ENCODE peak calls at places on chromosomes 7 and 10, in nine cellular contexts. One of them, this sample, is unnamed.

GRCh38 chr7:139482662-139483466 is 609 bp downstream of the KLRG2 start:
- DNase-seq in uterus: no peak
- DNase-seq in ascending aorta: no peak
- DNase-seq in OCI-LY7: no peak
- DNase-seq in Panc1: no peak
- DNase-seq in Peyer's patch: no peak
- DNase-seq in AG04450: no peak
- DNase-seq in upper lobe of right lung: peak
- DNase-seq in effector memory CD4-positive, alpha-beta T cell: no peak
- DNase-seq in this sample: no peak

GRCh38 chr10:22410394-22410793 is 65.1 kb downstream of the SPAG6 start:
- DNase-seq in uterus: no peak
- DNase-seq in ascending aorta: no peak
- DNase-seq in OCI-LY7: no peak
- DNase-seq in Panc1: no peak
- DNase-seq in Peyer's patch: no peak
- DNase-seq in AG04450: no peak
- DNase-seq in upper lobe of right lung: no peak
- DNase-seq in effector memory CD4-positive, alpha-beta T cell: no peak
- DNase-seq in this sample: no peak

GRCh38 chr7:138477081-138477578 is 17.1 kb downstream of the TRIM24 start:
- DNase-seq in uterus: no peak
- DNase-seq in ascending aorta: no peak
- DNase-seq in OCI-LY7: no peak
- DNase-seq in Panc1: no peak
- DNase-seq in Peyer's patch: no peak
- DNase-seq in AG04450: no peak
- DNase-seq in upper lobe of right lung: no peak
- DNase-seq in effector memory CD4-positive, alpha-beta T cell: no peak
- DNase-seq in this sample: no peak

GRCh38 chr10:130053561-130053960 is 57.1 kb downstream of the C10orf143 start:
- DNase-seq in uterus: no peak
- DNase-seq in ascending aorta: no peak
- DNase-seq in OCI-LY7: no peak
- DNase-seq in Panc1: no peak
- DNase-seq in Peyer's patch: no peak
- DNase-seq in AG04450: no peak
- DNase-seq in upper lobe of right lung: no peak
- DNase-seq in effector memory CD4-positive, alpha-beta T cell: no peak
- DNase-seq in this sample: no peak

GRCh38 chr10:1240341-1240775 is 184.2 kb downstream of the WDR37 start:
- DNase-seq in uterus: no peak
- DNase-seq in ascending aorta: no peak
- DNase-seq in OCI-LY7: no peak
- DNase-seq in Panc1: no peak
- DNase-seq in Peyer's patch: peak
- DNase-seq in AG04450: no peak
- DNase-seq in upper lobe of right lung: no peak
- DNase-seq in effector memory CD4-positive, alpha-beta T cell: peak
- DNase-seq in this sample: no peak

GRCh38 chr7:47452295-47452694 is 129.6 kb downstream of the TNS3 start:
- DNase-seq in uterus: no peak
- DNase-seq in ascending aorta: no peak
- DNase-seq in OCI-LY7: no peak
- DNase-seq in Panc1: no peak
- DNase-seq in Peyer's patch: no peak
- DNase-seq in AG04450: no peak
- DNase-seq in upper lobe of right lung: no peak
- DNase-seq in effector memory CD4-positive, alpha-beta T cell: no peak
- DNase-seq in this sample: no peak

GRCh38 chr7:32218741-32219283 is 148.6 kb upstream of the PDE1C start:
- DNase-seq in uterus: no peak
- DNase-seq in ascending aorta: no peak
- DNase-seq in OCI-LY7: no peak
- DNase-seq in Panc1: no peak
- DNase-seq in Peyer's patch: no peak
- DNase-seq in AG04450: no peak
- DNase-seq in upper lobe of right lung: no peak
- DNase-seq in effector memory CD4-positive, alpha-beta T cell: no peak
- DNase-seq in this sample: no peak

GRCh38 chr7:73988197-73988596 is 39.8 kb upstream of the ELN start:
- DNase-seq in uterus: no peak
- DNase-seq in ascending aorta: no peak
- DNase-seq in OCI-LY7: no peak
- DNase-seq in Panc1: no peak
- DNase-seq in Peyer's patch: no peak
- DNase-seq in AG04450: no peak
- DNase-seq in upper lobe of right lung: no peak
- DNase-seq in effector memory CD4-positive, alpha-beta T cell: no peak
- DNase-seq in this sample: peak

GRCh38 chr10:62618576-62619408 is 185.7 kb upstream of the ADO start:
- DNase-seq in uterus: no peak
- DNase-seq in ascending aorta: no peak
- DNase-seq in OCI-LY7: peak
- DNase-seq in Panc1: no peak
- DNase-seq in Peyer's patch: no peak
- DNase-seq in AG04450: no peak
- DNase-seq in upper lobe of right lung: no peak
- DNase-seq in effector memory CD4-positive, alpha-beta T cell: no peak
- DNase-seq in this sample: no peak

GRCh38 chr10:132450825-132451505 is 54.0 kb downstream of the PWWP2B start:
- DNase-seq in uterus: peak
- DNase-seq in ascending aorta: no peak
- DNase-seq in OCI-LY7: no peak
- DNase-seq in Panc1: no peak
- DNase-seq in Peyer's patch: no peak
- DNase-seq in AG04450: no peak
- DNase-seq in upper lobe of right lung: no peak
- DNase-seq in effector memory CD4-positive, alpha-beta T cell: no peak
- DNase-seq in this sample: peak

GRCh38 chr10:68208424-68209042 is 23.4 kb downstream of the ATOH7 start:
- DNase-seq in uterus: no peak
- DNase-seq in ascending aorta: no peak
- DNase-seq in OCI-LY7: peak
- DNase-seq in Panc1: no peak
- DNase-seq in Peyer's patch: peak
- DNase-seq in AG04450: no peak
- DNase-seq in upper lobe of right lung: no peak
- DNase-seq in effector memory CD4-positive, alpha-beta T cell: no peak
- DNase-seq in this sample: peak

DNA sequence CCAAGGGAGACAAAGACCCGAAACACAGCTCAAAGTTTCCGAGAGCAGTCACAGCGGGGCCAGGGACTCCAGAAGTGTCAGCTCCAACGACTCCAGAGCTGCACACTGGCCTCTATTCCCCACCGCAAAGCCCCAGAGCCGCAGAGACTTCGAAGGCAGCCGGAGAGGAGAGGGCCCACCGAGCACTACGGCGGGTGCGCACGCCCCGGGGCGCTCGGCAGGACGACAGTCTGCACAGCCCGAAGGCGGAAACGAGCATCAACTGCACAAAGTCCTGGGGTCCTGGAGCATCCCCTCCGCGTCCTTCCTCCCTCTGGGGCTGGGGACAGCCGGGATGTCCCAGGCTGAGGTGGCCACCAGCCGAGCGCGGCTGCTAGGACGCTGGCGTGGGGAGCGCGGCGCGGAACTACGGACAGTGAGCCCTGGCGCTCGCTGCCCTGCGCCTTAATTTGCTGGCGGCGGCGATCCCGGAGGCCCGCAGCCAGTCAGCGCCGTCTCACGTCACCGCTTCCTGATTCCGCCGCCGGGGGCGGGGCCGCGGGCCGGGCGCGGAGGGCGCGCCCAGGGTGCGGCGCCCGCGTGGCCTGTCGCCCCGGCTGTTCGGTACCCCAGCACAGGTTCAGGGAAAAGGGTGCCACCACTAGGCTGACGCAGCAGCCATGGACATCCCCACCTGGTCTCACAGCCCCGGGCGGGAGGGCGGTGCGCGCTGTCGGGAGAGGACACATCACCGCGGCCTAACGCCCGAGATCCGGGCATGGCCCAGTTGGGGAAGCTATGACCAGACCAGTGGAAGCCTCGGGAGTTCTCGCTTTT is at the start of gene TBX20:
- DNase-seq in uterus: no peak
- DNase-seq in ascending aorta: no peak
- DNase-seq in OCI-LY7: peak
- DNase-seq in Panc1: no peak
- DNase-seq in Peyer's patch: peak
- DNase-seq in AG04450: no peak
- DNase-seq in upper lobe of right lung: peak
- DNase-seq in effector memory CD4-positive, alpha-beta T cell: no peak
- DNase-seq in this sample: no peak
- H3K4me3 ChIP-seq in uterus: peak
- H3K4me3 ChIP-seq in ascending aorta: peak
- H3K4me3 ChIP-seq in OCI-LY7: peak
- H3K4me3 ChIP-seq in Panc1: peak
- H3K4me3 ChIP-seq in Peyer's patch: peak
- H3K4me3 ChIP-seq in AG04450: peak
- H3K4me3 ChIP-seq in upper lobe of right lung: peak
- H3K4me3 ChIP-seq in effector memory CD4-positive, alpha-beta T cell: no peak
- H3K4me3 ChIP-seq in this sample: peak

GRCh38 chr7:101258243-101258731 is 13.4 kb upstream of the FIS1 start:
- DNase-seq in uterus: no peak
- DNase-seq in ascending aorta: no peak
- DNase-seq in OCI-LY7: no peak
- DNase-seq in Panc1: no peak
- DNase-seq in Peyer's patch: no peak
- DNase-seq in AG04450: no peak
- DNase-seq in upper lobe of right lung: no peak
- DNase-seq in effector memory CD4-positive, alpha-beta T cell: no peak
- DNase-seq in this sample: no peak
- H3K27ac ChIP-seq in uterus: no peak
- H3K27ac ChIP-seq in ascending aorta: no peak
- H3K27ac ChIP-seq in OCI-LY7: no peak
- H3K27ac ChIP-seq in Panc1: no peak
- H3K27ac ChIP-seq in Peyer's patch: peak
- H3K27ac ChIP-seq in AG04450: no peak
- H3K27ac ChIP-seq in upper lobe of right lung: no peak
- H3K27ac ChIP-seq in effector memory CD4-positive, alpha-beta T cell: no peak
- H3K27ac ChIP-seq in this sample: peak

GRCh38 chr7:927031-927671 is 27.3 kb downstream of the ADAP1 start:
- DNase-seq in uterus: peak
- DNase-seq in ascending aorta: peak
- DNase-seq in OCI-LY7: no peak
- DNase-seq in Panc1: no peak
- DNase-seq in Peyer's patch: peak
- DNase-seq in AG04450: no peak
- DNase-seq in upper lobe of right lung: peak
- DNase-seq in effector memory CD4-positive, alpha-beta T cell: no peak
- DNase-seq in this sample: peak
- H3K4me3 ChIP-seq in uterus: no peak
- H3K4me3 ChIP-seq in ascending aorta: no peak
- H3K4me3 ChIP-seq in OCI-LY7: no peak
- H3K4me3 ChIP-seq in Panc1: no peak
- H3K4me3 ChIP-seq in Peyer's patch: no peak
- H3K4me3 ChIP-seq in AG04450: no peak
- H3K4me3 ChIP-seq in upper lobe of right lung: no peak
- H3K4me3 ChIP-seq in effector memory CD4-positive, alpha-beta T cell: no peak
- H3K4me3 ChIP-seq in this sample: no peak

GRCh38 chr7:101885597-101885955 is 68.2 kb downstream of the CUX1 start:
- DNase-seq in uterus: no peak
- DNase-seq in ascending aorta: no peak
- DNase-seq in OCI-LY7: no peak
- DNase-seq in Panc1: no peak
- DNase-seq in Peyer's patch: no peak
- DNase-seq in AG04450: no peak
- DNase-seq in upper lobe of right lung: no peak
- DNase-seq in effector memory CD4-positive, alpha-beta T cell: no peak
- DNase-seq in this sample: no peak

GRCh38 chr7:101879565-101879964 is 62.1 kb downstream of the CUX1 start:
- DNase-seq in uterus: no peak
- DNase-seq in ascending aorta: no peak
- DNase-seq in OCI-LY7: no peak
- DNase-seq in Panc1: no peak
- DNase-seq in Peyer's patch: no peak
- DNase-seq in AG04450: no peak
- DNase-seq in upper lobe of right lung: no peak
- DNase-seq in effector memory CD4-positive, alpha-beta T cell: no peak
- DNase-seq in this sample: no peak

GRCh38 chr7:101880536-101881443 is 63.4 kb downstream of the CUX1 start:
- DNase-seq in uterus: no peak
- DNase-seq in ascending aorta: no peak
- DNase-seq in OCI-LY7: no peak
- DNase-seq in Panc1: peak
- DNase-seq in Peyer's patch: no peak
- DNase-seq in AG04450: no peak
- DNase-seq in upper lobe of right lung: no peak
- DNase-seq in effector memory CD4-positive, alpha-beta T cell: no peak
- DNase-seq in this sample: no peak

GRCh38 chr7:101884671-101885596 is 67.5 kb downstream of the CUX1 start:
- DNase-seq in uterus: no peak
- DNase-seq in ascending aorta: no peak
- DNase-seq in OCI-LY7: peak
- DNase-seq in Panc1: no peak
- DNase-seq in Peyer's patch: no peak
- DNase-seq in AG04450: no peak
- DNase-seq in upper lobe of right lung: no peak
- DNase-seq in effector memory CD4-positive, alpha-beta T cell: no peak
- DNase-seq in this sample: no peak

DNA sequence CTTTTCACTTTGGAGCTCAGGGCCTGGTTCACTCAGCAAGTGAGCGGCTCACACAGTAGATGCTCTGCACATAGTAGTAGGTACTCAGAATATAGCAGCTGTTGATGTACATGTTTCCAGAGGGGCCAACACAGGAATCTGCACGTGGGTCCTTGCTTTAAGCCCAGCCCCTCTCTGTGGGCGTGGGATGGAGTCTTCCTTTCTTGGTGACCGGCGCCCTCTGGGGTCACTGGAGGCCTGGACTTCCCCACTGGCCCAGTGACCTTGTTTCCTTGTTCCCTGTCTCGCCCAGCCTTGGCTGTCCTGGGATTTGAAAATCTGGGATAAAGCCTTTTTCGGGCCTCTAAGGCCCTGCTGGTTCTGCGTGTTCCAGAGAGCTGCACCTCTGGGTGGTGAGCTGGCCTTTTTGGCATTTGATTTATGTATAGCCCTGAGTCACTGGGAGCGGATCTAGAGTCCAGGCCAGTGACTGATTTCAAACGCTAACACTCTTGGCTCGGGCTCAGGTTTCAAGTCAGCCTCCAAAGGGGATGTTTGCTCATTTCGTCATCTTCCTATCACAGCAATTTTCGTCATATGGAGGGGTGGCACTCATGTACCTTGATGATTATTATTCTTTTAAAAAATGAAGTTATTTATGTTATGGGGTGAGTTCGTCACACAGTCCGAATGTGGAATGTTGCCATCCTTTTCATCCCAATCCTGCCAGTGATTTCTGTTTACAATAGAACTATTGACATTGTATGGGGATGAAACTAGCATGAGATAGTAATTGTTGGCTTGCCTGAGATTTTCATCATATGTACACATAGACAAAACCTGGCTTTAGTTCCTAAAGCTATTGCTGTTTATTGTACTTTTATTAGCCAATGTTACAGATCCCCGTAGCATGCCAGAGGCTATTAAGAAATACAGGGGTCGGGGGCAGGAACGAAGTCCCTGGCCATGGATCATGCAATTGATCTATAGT is 65.5 kb downstream of the CUX1 start:
- DNase-seq in uterus: peak
- DNase-seq in ascending aorta: peak
- DNase-seq in OCI-LY7: peak
- DNase-seq in Panc1: peak
- DNase-seq in Peyer's patch: peak
- DNase-seq in AG04450: peak
- DNase-seq in upper lobe of right lung: peak
- DNase-seq in effector memory CD4-positive, alpha-beta T cell: no peak
- DNase-seq in this sample: no peak
- H3K27ac ChIP-seq in uterus: peak
- H3K27ac ChIP-seq in ascending aorta: peak
- H3K27ac ChIP-seq in OCI-LY7: peak
- H3K27ac ChIP-seq in Panc1: peak
- H3K27ac ChIP-seq in Peyer's patch: peak
- H3K27ac ChIP-seq in AG04450: peak
- H3K27ac ChIP-seq in upper lobe of right lung: peak
- H3K27ac ChIP-seq in effector memory CD4-positive, alpha-beta T cell: no peak
- H3K27ac ChIP-seq in this sample: peak